ENCODE peak calls at places on chromosomes 3 and 15, in ten cellular contexts. T is tibial nerve, G is transverse colon, Y is endothelial cell of umbilical vein, P is A549, J is IMR-90, M is ovary, L is gastrocnemius medialis, K is esophagus muscularis mucosa, Q is Peyer's patch. Z is an unnamed sample.

GRCh38 chr3:169546368-169546767 is 117.1 kb downstream of the MECOM start:
- DNase-seq in T (no peak), G (no peak), Y (no peak), P (no peak), J (no peak), M (no peak), L (no peak), K (no peak), Q (no peak), Z (no peak)

GRCh38 chr3:52865994-52866393 is 31.2 kb upstream of the MUSTN1 start:
- DNase-seq in T (no peak), G (no peak), Y (no peak), P (no peak), J (no peak), M (no peak), L (no peak), K (no peak), Q (no peak), Z (no peak)

GRCh38 chr3:129562803-129563202 is 19.8 kb downstream of the H1-8 start:
- DNase-seq in T (no peak), G (no peak), Y (no peak), P (no peak), J (no peak), M (no peak), L (no peak), K (no peak), Q (no peak), Z (no peak)

GRCh38 chr3:48655586-48655985 is 7.1 kb downstream of the CELSR3 start:
- DNase-seq in T (no peak), G (no peak), Y (no peak), P (no peak), J (no peak), M (no peak), L (no peak), K (no peak), Q (peak; percentile 72), Z (no peak)

GRCh38 chr3:125055165-125055912 is 458 bp downstream of the HEG1 start:
- DNase-seq in T (no peak), G (no peak), Y (no peak), P (no peak), J (peak; percentile 20), M (peak; percentile 60), L (no peak), K (no peak), Q (no peak), Z (no peak)

GRCh38 chr15:99729920-99730319 is 3.3 kb downstream of the LYSMD4 start:
- DNase-seq in T (no peak), G (no peak), Y (peak; percentile 60), P (no peak), J (peak; percentile 61), M (peak; percentile 49), L (no peak), K (no peak), Q (no peak), Z (peak; percentile 38)

GRCh38 chr15:58440181-58440910 is 8.6 kb downstream of the LIPC start:
- DNase-seq in T (no peak), G (no peak), Y (peak; percentile 90), P (peak; percentile 89), J (peak; percentile 46), M (no peak), L (peak; percentile 42), K (no peak), Q (no peak), Z (no peak)

GRCh38 chr3:86702381-86702958 is 288.5 kb downstream of the VGLL3 start:
- DNase-seq in T (no peak), G (no peak), Y (peak; percentile 1), P (peak; percentile 2), J (peak; percentile 1), M (no peak), L (no peak), K (no peak), Q (no peak), Z (no peak)

GRCh38 chr15:78003539-78004008 is 73.9 kb downstream of the TBC1D2B start:
- DNase-seq in T (no peak), G (no peak), Y (no peak), P (no peak), J (no peak), M (no peak), L (peak; percentile 90), K (no peak), Q (no peak), Z (no peak)

GRCh38 chr3:9500108-9501050 is 53.2 kb downstream of the LHFPL4 start:
- DNase-seq in T (no peak), G (peak; percentile 66), Y (peak; percentile 52), P (peak; percentile 83), J (peak; percentile 54), M (peak; percentile 36), L (no peak), K (no peak), Q (peak; percentile 27), Z (peak; percentile 85)

GRCh38 chr3:181454451-181455027 is 257.2 kb upstream of the SOX2 start:
- DNase-seq in T (no peak), G (no peak), Y (no peak), P (no peak), J (no peak), M (no peak), L (no peak), K (no peak), Q (no peak), Z (no peak)

GRCh38 chr3:187223799-187224198 is 26.5 kb downstream of the RTP1 start:
- DNase-seq in T (no peak), G (no peak), Y (no peak), P (no peak), J (peak; percentile 45), M (no peak), L (no peak), K (no peak), Q (no peak), Z (no peak)

GRCh38 chr3:182794806-182795369 is 1.6 kb downstream of the ATP11B start:
- DNase-seq in T (no peak), G (no peak), Y (peak; percentile 39), P (no peak), J (peak; percentile 20), M (no peak), L (no peak), K (no peak), Q (no peak), Z (no peak)

GRCh38 chr3:182795383-182795782 is 2.1 kb downstream of the ATP11B start:
- DNase-seq in T (no peak), G (peak; percentile 50), Y (no peak), P (no peak), J (no peak), M (no peak), L (no peak), K (no peak), Q (peak; percentile 50), Z (no peak)

GRCh38 chr3:182794455-182794773 is 1.1 kb downstream of the ATP11B start:
- DNase-seq in T (no peak), G (no peak), Y (peak; percentile 64), P (no peak), J (no peak), M (no peak), L (no peak), K (no peak), Q (no peak), Z (no peak)

GRCh38 chr3:182792901-182793662 is at the start of gene ATP11B:
- DNase-seq in T (peak; percentile 28), G (peak; percentile 85), Y (peak; percentile 79), P (peak; percentile 48), J (peak; percentile 41), M (peak; percentile 69), L (peak; percentile 47), K (peak; percentile 94), Q (peak; percentile 78), Z (peak; percentile 82)

GRCh38 chr3:182793663-182794454 is 555 bp downstream of the ATP11B start:
- DNase-seq in T (no peak), G (peak; percentile 56), Y (peak; percentile 42), P (peak; percentile 15), J (peak; percentile 37), M (peak; percentile 41), L (peak; percentile 6), K (no peak), Q (peak; percentile 63), Z (peak; percentile 58)
- TF ChIP-seq POLR2A in T (no peak), G (peak; percentile 46), Y (no peak), P (no peak), J (peak; percentile 36), M (no peak), L (peak; percentile 5), K (no peak), Q (peak; percentile 44), Z (no peak)

GRCh38 chr3:21542656-21543379 is 208.2 kb downstream of the ZNF385D start:
- DNase-seq in T (no peak), G (no peak), Y (no peak), P (no peak), J (no peak), M (no peak), L (no peak), K (no peak), Q (no peak), Z (peak; percentile 67)
- H3K27ac ChIP-seq in T (no peak overlapping the region), G (no peak overlapping the region), Y (no peak overlapping the region), P (no peak overlapping the region), J (no peak overlapping the region), M (no peak overlapping the region), L (no peak overlapping the region), K (no peak overlapping the region), Q (no peak overlapping the region), Z (no peak overlapping the region)

DNA sequence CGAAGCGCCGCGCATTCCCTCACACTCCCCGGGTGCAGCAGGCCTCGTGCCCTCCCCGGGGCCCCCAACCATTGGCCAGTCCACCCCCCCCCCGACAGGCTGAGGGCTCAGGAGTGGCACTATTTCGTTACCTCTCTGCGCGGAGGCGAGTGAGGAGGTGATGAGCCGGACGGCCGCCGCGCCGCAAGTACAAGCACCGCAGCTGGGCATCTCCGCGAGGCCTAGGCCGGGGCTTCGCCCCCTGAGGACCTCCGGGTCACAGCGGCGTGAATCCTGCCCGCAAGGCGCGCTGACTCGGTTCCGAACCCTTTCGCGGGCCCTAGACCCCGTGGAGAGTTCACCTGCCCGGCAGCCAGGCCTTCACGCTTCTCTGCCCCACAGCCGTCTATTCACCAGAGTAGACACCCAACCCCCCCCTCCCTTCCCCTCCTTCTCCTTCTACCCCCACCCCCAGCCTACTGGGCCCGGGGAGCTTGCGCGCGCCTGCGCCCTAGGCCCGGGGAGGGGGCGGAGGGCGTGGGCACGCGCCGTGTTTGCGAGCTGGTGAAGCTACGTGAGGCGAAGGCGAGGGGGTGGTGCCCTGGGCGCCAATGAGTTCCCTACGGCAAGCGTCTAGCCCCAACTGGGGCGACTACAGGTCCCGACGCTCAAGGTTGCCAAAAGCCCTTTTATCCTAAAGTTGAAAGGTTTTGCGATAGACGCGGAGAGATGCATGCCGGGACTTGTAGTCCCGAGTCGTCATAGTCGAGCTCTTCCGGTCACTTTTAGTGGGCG is at the start of gene CLPX:
- DNase-seq in T (peak; percentile 81), G (peak; percentile 93), Y (peak; percentile 94), P (peak; percentile 93), J (peak; percentile 89), M (peak; percentile 91), L (peak; percentile 92), K (peak; percentile 96), Q (peak; percentile 85), Z (peak; percentile 95)
- TF ChIP-seq POLR2A in T (peak; percentile 40), G (peak; percentile 80), Y (peak; percentile 47), P (peak; percentile 58), J (peak; percentile 76), M (peak; percentile 71), L (peak; percentile 91), K (peak; percentile 55), Q (peak; percentile 58), Z (no peak)

DNA sequence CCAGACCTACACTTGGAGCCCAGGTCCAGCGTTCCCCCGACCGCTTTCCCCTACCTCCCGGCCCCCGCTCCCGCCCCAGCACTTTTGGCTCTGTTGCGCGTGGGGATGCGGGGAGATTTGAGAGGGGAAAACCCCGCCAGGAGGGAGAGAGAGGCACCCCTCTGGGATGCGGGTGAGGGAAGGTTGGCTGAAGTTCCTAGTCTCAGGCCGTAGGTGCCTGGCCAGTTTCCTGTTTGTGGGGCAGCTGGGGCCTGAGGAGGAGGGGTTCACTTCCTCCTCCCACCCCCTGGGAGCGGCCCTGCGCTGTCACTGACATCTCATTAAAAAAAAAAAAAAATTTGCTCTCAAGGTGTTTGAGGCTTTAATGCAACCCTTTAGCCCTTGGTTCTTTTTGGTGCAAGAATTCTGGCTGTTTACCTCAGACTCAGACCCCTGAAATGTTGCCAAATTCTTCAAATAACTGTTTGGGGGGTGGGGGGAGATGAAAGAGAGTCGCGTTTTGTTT is 2.6 kb downstream of the FAM43A start:
- DNase-seq in T (no peak), G (peak; percentile 61), Y (peak; percentile 37), P (no peak), J (peak; percentile 23), M (no peak), L (no peak), K (no peak), Q (peak; percentile 80), Z (no peak)
- H3K27ac ChIP-seq in T (peak overlapping the region; percentile 72), G (peak overlapping the region; percentile 93), Y (peak overlapping the region; percentile 76), P (peak overlapping the region; percentile 89), J (peak overlapping the region; percentile 87), M (peak overlapping the region; percentile 5), L (peak overlapping the region; percentile 80), K (peak overlapping the region; percentile 83), Q (peak overlapping the region; percentile 72), Z (no peak overlapping the region)